ENCODE peak calls at places on chromosomes 16 and 17, in five cellular contexts. V is OCI-LY7, C is mucosa of descending colon, S is right atrium auricular region, Q is breast epithelium. O is an unnamed sample.

GRCh38 chr16:68744744-68745280 is 7.7 kb downstream of the CDH1 start:
- DNase-seq in V (no peak), C (peak), Q (peak), S (no peak), O (no peak)

GRCh38 chr17:32015245-32016013 is 8.2 kb downstream of the LRRC37B start:
- DNase-seq in V (no peak), C (no peak), Q (no peak), S (no peak), O (no peak)

GRCh38 chr16:87125206-87126155 is 191.7 kb downstream of the C16orf95 start:
- DNase-seq in C (no peak), S (no peak), V (no peak), Q (no peak), O (no peak)

GRCh38 chr17:67546578-67547527 is 169.8 kb downstream of the PITPNC1 start:
- DNase-seq in C (peak), V (peak), S (peak), Q (no peak), O (no peak)

GRCh38 chr16:62213763-62214162 is 177.5 kb upstream of the CDH8 start:
- DNase-seq in S (no peak), V (peak), C (no peak), Q (no peak), O (no peak)

GRCh38 chr17:76154935-76155845 is 14.1 kb upstream of the FOXJ1 start:
- DNase-seq in Q (no peak), C (no peak), S (no peak), V (no peak), O (no peak)

GRCh38 chr16:85878875-85879274 is 20.1 kb upstream of the IRF8 start:
- DNase-seq in Q (no peak), S (no peak), C (no peak), V (no peak), O (no peak)

GRCh38 chr16:87851141-87851587 is 18.1 kb downstream of the SLC7A5 start:
- DNase-seq in S (no peak), Q (no peak), C (no peak), V (no peak), O (no peak)

GRCh38 chr16:57648125-57648524 is 19.7 kb downstream of the ADGRG1 start:
- DNase-seq in S (no peak), C (no peak), V (no peak), Q (no peak), O (no peak)

GRCh38 chr16:22328081-22328725 is 31.0 kb downstream of the POLR3E start:
- DNase-seq in S (peak), C (no peak), V (no peak), Q (no peak), O (peak)

GRCh38 chr16:18797746-18798145 is 3.6 kb downstream of the ARL6IP1 start:
- DNase-seq in Q (no peak), C (no peak), V (no peak), S (no peak), O (no peak)

GRCh38 chr17:78484300-78485159 is 92.7 kb downstream of the DNAH17 start:
- DNase-seq in Q (no peak), V (peak), S (no peak), C (peak), O (no peak)

GRCh38 chr17:4004517-4005295 is 40.5 kb upstream of the ATP2A3 start:
- DNase-seq in S (no peak), C (peak), V (peak), Q (no peak), O (no peak)

DNA sequence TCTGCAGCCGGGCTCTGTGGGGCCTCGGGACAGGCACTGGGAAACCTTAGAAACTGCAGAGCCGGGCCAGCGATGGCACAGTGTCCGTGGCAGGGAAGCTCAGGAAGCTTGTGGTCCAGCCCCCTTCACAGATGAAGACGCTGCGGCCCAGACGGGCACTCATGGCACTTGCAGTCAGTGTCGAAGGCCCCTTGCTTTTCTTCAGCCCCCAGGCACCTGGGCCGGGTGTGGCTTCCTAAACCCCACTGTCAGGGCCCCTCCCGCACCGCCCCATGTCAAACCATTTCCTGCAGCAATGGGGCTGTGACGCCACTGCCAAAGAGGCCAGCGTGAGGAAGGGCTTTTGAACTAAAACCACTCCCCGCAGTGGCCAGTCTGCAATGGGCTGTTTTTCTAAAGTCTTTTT is 164.0 kb downstream of the LAT start:
- DNase-seq in Q (no peak), S (no peak), V (no peak), C (peak), O (no peak)
- TF ChIP-seq CTCF in Q (no peak), S (no peak), V (no peak), C (no peak), O (no peak)

GRCh38 chr16:30585400-30586191 is at the start of gene ZNF785:
- DNase-seq in C (peak), Q (peak), V (peak), S (peak), O (peak)
- TF ChIP-seq CTCF in C (peak), Q (no peak), V (peak), S (no peak), O (peak)

DNA sequence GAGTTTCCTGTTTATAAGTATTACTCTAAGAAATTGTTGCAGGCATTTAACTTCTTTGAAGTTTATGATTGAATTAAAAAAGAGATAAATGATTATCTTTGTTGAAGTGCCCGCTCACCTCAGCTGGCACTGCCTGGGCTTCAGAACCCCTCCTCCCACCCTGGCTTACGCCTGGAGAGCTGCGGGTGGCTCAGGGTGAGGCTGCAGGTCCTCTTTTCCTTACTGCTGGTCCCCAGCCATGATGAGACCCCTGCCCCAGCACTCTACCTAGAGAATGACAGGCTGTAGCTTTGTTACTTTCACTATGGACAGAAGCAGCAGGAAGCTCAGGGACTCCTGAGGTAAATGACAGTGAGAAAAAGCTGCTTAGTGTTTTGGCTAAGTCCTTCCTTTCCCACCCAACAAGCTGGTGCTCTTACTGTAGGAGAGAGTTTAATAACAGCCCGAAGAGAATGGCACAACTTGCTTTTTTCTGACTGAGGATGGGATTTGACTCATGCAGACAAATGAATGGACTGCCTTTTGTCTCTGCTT is 62.1 kb downstream of the EPN2 start:
- DNase-seq in Q (no peak), C (no peak), S (no peak), V (no peak), O (no peak)
- TF ChIP-seq CTCF in Q (no peak), C (no peak), S (no peak), V (no peak), O (no peak)

GRCh38 chr17:2388705-2389099 is 12.2 kb downstream of the MNT start:
- DNase-seq in Q (no peak), V (no peak), S (no peak), C (no peak), O (no peak)
- TF ChIP-seq CTCF in Q (no peak), V (no peak), S (no peak), C (no peak), O (no peak)

GRCh38 chr17:41965694-41966375 is 760 bp upstream of the CNP start:
- DNase-seq in Q (peak), C (peak), S (peak), V (peak), O (no peak)
- TF ChIP-seq CTCF in Q (peak), C (no peak), S (no peak), V (no peak), O (no peak)

DNA sequence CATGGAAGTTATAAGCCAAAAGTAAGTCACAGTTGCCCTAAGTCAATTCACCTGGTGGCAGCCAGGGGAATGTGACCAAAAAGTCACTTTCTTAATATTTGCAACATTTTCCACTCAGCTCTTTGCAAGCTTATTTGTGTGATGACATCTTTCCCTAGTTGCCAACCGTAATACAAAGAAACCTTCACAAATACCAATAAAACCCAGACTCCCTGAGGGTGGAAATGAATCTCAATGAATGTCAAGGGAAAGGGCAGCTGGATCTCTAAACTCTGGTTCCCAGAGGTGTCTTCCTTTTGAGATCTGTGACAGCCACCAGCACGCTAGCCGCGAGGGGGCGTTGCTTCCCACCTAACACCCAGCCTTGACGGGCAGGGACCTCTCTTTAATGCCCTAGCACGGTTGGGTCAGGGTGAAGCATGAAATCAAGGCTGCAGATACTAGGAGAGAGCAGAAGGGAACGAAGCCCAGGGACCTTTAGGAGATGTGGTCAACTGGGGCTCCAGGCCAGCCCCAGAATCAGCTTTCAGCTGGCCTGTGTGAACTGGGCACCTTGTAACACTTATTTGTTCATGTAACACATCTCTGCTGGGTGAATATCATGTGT is 82.2 kb downstream of the CMC2 start:
- DNase-seq in Q (no peak), V (peak), C (peak), S (no peak), O (no peak)
- TF ChIP-seq CTCF in Q (no peak), V (peak), C (no peak), S (peak), O (peak)

DNA sequence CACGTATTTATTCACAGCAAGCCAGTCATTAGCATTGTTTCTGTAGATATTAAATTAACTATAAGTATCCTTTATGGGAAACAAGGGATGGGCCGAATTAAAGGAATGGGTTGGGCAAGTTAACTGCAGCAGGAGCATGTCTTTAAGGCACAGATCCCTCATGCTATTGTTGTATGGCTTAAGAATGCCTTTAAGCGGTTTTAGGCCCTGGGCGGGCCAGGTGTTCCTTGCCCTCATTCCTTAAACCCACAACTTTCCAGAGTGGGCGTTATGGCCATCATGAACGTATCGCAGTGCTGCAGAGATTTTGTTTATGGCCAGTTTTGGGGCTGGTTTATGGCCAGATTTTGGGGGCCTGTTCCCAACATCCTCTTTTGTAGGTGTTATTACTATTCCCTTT is 9.1 kb downstream of the PHKB start:
- DNase-seq in V (no peak), Q (no peak), C (no peak), S (no peak), O (no peak)
- TF ChIP-seq CTCF in V (no peak), Q (no peak), C (no peak), S (no peak), O (no peak)

O was measured in osteocyte.